ENCODE peak calls at places on chromosomes 4 and X, in six cellular contexts. One of them, this sample, is unnamed.

GRCh38 chr4:22356996-22357596 is 158.8 kb downstream of the ADGRA3 start:
- DNase-seq in transverse colon: no peak
- DNase-seq in breast epithelium: no peak
- DNase-seq in GM23338: peak; percentile 22
- DNase-seq in sigmoid colon: no peak
- DNase-seq in HL-60: peak; percentile 51
- DNase-seq in this sample: no peak

GRCh38 chrX:68703849-68704248 is 56.4 kb downstream of the STARD8 start:
- DNase-seq in transverse colon: no peak
- DNase-seq in breast epithelium: no peak
- DNase-seq in GM23338: no peak
- DNase-seq in sigmoid colon: no peak
- DNase-seq in HL-60: no peak
- DNase-seq in this sample: no peak

GRCh38 chr4:77220841-77221613 is 64.0 kb downstream of the CCNG2 start:
- DNase-seq in transverse colon: no peak
- DNase-seq in breast epithelium: no peak
- DNase-seq in GM23338: no peak
- DNase-seq in sigmoid colon: no peak
- DNase-seq in HL-60: no peak
- DNase-seq in this sample: peak; percentile 45

GRCh38 chr4:110854021-110854678 is 231.3 kb upstream of the PITX2 start:
- DNase-seq in transverse colon: peak; percentile 56
- DNase-seq in breast epithelium: peak; percentile 54
- DNase-seq in GM23338: no peak
- DNase-seq in sigmoid colon: no peak
- DNase-seq in HL-60: no peak
- DNase-seq in this sample: no peak

GRCh38 chr4:147693202-147693601 is 9.2 kb upstream of the PRMT9 start:
- DNase-seq in transverse colon: no peak
- DNase-seq in breast epithelium: no peak
- DNase-seq in GM23338: no peak
- DNase-seq in sigmoid colon: no peak
- DNase-seq in HL-60: no peak
- DNase-seq in this sample: no peak

GRCh38 chr4:48746608-48747374 is 33.3 kb downstream of the FRYL start:
- DNase-seq in transverse colon: no peak
- DNase-seq in breast epithelium: no peak
- DNase-seq in GM23338: no peak
- DNase-seq in sigmoid colon: no peak
- DNase-seq in HL-60: no peak
- DNase-seq in this sample: no peak

GRCh38 chr4:124694961-124695598 is 17.5 kb downstream of the ANKRD50 start:
- DNase-seq in transverse colon: no peak
- DNase-seq in breast epithelium: no peak
- DNase-seq in GM23338: no peak
- DNase-seq in sigmoid colon: no peak
- DNase-seq in HL-60: no peak
- DNase-seq in this sample: no peak

GRCh38 chr4:23369331-23369730 is 520.5 kb downstream of the PPARGC1A start:
- DNase-seq in transverse colon: no peak
- DNase-seq in breast epithelium: no peak
- DNase-seq in GM23338: peak; percentile 45
- DNase-seq in sigmoid colon: no peak
- DNase-seq in HL-60: no peak
- DNase-seq in this sample: no peak

GRCh38 chrX:74536142-74537010 is 78.0 kb downstream of the RLIM start:
- DNase-seq in transverse colon: peak; percentile 78
- DNase-seq in breast epithelium: peak; percentile 71
- DNase-seq in GM23338: peak; percentile 60
- DNase-seq in sigmoid colon: peak; percentile 96
- DNase-seq in HL-60: no peak
- DNase-seq in this sample: peak; percentile 82

GRCh38 chrX:13081385-13082285 is 37.2 kb upstream of the FAM9C start:
- DNase-seq in transverse colon: no peak
- DNase-seq in breast epithelium: no peak
- DNase-seq in GM23338: no peak
- DNase-seq in sigmoid colon: no peak
- DNase-seq in HL-60: peak; percentile 91
- DNase-seq in this sample: no peak

GRCh38 chr4:143355540-143356217 is 19.0 kb downstream of the GAB1 start:
- DNase-seq in transverse colon: no peak
- DNase-seq in breast epithelium: no peak
- DNase-seq in GM23338: peak; percentile 66
- DNase-seq in sigmoid colon: no peak
- DNase-seq in HL-60: no peak
- DNase-seq in this sample: no peak

GRCh38 chrX:41384041-41384705 is 50.2 kb downstream of the DDX3X start:
- DNase-seq in transverse colon: peak; percentile 79
- DNase-seq in breast epithelium: peak; percentile 42
- DNase-seq in GM23338: peak; percentile 15
- DNase-seq in sigmoid colon: peak; percentile 75
- DNase-seq in HL-60: peak; percentile 87
- DNase-seq in this sample: no peak

GRCh38 chr4:142824368-142824767 is 21.7 kb downstream of the INPP4B start:
- DNase-seq in transverse colon: no peak
- DNase-seq in breast epithelium: no peak
- DNase-seq in GM23338: no peak
- DNase-seq in sigmoid colon: no peak
- DNase-seq in HL-60: no peak
- DNase-seq in this sample: no peak

GRCh38 chr4:41154001-41154813 is 60.1 kb downstream of the APBB2 start:
- DNase-seq in transverse colon: no peak
- DNase-seq in breast epithelium: no peak
- DNase-seq in GM23338: no peak
- DNase-seq in sigmoid colon: no peak
- DNase-seq in HL-60: no peak
- DNase-seq in this sample: no peak

GRCh38 chrX:110924871-110925270 is 129.3 kb upstream of the CHRDL1 start:
- DNase-seq in transverse colon: no peak
- DNase-seq in breast epithelium: no peak
- DNase-seq in GM23338: no peak
- DNase-seq in sigmoid colon: no peak
- DNase-seq in HL-60: no peak
- DNase-seq in this sample: no peak

GRCh38 chr4:139208404-139208945 is 31.5 kb upstream of the ELF2 start:
- DNase-seq in transverse colon: no peak
- DNase-seq in breast epithelium: no peak
- DNase-seq in GM23338: no peak
- DNase-seq in sigmoid colon: peak; percentile 71
- DNase-seq in HL-60: peak; percentile 93
- DNase-seq in this sample: no peak

GRCh38 chrX:39205467-39205866 is 404.2 kb downstream of the MID1IP1 start:
- DNase-seq in transverse colon: no peak
- DNase-seq in breast epithelium: no peak
- DNase-seq in GM23338: no peak
- DNase-seq in sigmoid colon: no peak
- DNase-seq in HL-60: no peak
- DNase-seq in this sample: no peak

GRCh38 chrX:115948018-115948923 is 222.3 kb upstream of the AGTR2 start:
- DNase-seq in transverse colon: peak; percentile 34
- DNase-seq in breast epithelium: no peak
- DNase-seq in GM23338: peak; percentile 13
- DNase-seq in sigmoid colon: no peak
- DNase-seq in HL-60: peak; percentile 26
- DNase-seq in this sample: no peak

GRCh38 chrX:49166914-49167739 is 4.6 kb downstream of the MAGIX start:
- DNase-seq in transverse colon: peak; percentile 74
- DNase-seq in breast epithelium: peak; percentile 72
- DNase-seq in GM23338: peak; percentile 49
- DNase-seq in sigmoid colon: peak; percentile 95
- DNase-seq in HL-60: peak; percentile 93
- DNase-seq in this sample: peak; percentile 83

GRCh38 chrX:118974908-118975671 is 672 bp downstream of the LONRF3 start:
- DNase-seq in transverse colon: peak; percentile 58
- DNase-seq in breast epithelium: no peak
- DNase-seq in GM23338: peak; percentile 60
- DNase-seq in sigmoid colon: peak; percentile 79
- DNase-seq in HL-60: peak; percentile 47
- DNase-seq in this sample: peak; percentile 56

GRCh38 chr4:84596826-84597225 is 13.9 kb downstream of the CDS1 start:
- DNase-seq in transverse colon: no peak
- DNase-seq in breast epithelium: no peak
- DNase-seq in GM23338: peak; percentile 75
- DNase-seq in sigmoid colon: no peak
- DNase-seq in HL-60: no peak
- DNase-seq in this sample: peak; percentile 76

GRCh38 chrX:16392597-16392996 is 225.3 kb downstream of the MAGEB17 start:
- DNase-seq in transverse colon: no peak
- DNase-seq in breast epithelium: no peak
- DNase-seq in GM23338: no peak
- DNase-seq in sigmoid colon: no peak
- DNase-seq in HL-60: no peak
- DNase-seq in this sample: no peak

GRCh38 chr4:107600993-107601392 is 119.0 kb downstream of the PAPSS1 start:
- DNase-seq in transverse colon: no peak
- DNase-seq in breast epithelium: no peak
- DNase-seq in GM23338: no peak
- DNase-seq in sigmoid colon: no peak
- DNase-seq in HL-60: no peak
- DNase-seq in this sample: no peak

GRCh38 chr4:158121203-158121586 is 51.6 kb downstream of the GASK1B start:
- DNase-seq in transverse colon: no peak
- DNase-seq in breast epithelium: peak; percentile 19
- DNase-seq in GM23338: no peak
- DNase-seq in sigmoid colon: peak; percentile 79
- DNase-seq in HL-60: no peak
- DNase-seq in this sample: no peak

GRCh38 chr4:167021545-167022155 is 212.6 kb downstream of the SPOCK3 start:
- DNase-seq in transverse colon: peak; percentile 56
- DNase-seq in breast epithelium: peak; percentile 39
- DNase-seq in GM23338: peak; percentile 81
- DNase-seq in sigmoid colon: peak; percentile 66
- DNase-seq in HL-60: peak; percentile 43
- DNase-seq in this sample: no peak

DNA sequence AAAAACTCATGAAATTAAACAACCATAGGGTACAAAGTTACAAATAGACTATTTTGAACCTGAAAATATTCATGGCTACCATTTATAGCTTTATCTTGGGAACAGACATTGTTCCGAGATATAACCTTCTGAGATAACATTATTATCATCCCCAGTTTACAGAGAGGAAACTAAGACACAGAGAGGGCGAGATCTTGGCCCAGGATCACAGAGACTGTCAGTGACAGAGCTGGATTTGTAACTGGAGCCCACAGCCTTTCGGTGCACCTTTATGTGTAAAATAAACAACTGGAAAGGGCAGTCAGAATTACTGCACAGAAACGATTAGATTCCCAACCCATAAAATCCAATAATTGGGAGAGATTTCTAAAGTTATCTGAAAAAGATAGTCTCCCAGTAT is 28.4 kb downstream of the KLF3 start:
- DNase-seq in transverse colon: no peak
- DNase-seq in breast epithelium: no peak
- DNase-seq in GM23338: no peak
- DNase-seq in sigmoid colon: no peak
- DNase-seq in HL-60: no peak
- DNase-seq in this sample: no peak
- TF ChIP-seq POLR2AphosphoS5 in transverse colon: no peak
- TF ChIP-seq POLR2AphosphoS5 in breast epithelium: no peak
- TF ChIP-seq POLR2AphosphoS5 in GM23338: no peak
- TF ChIP-seq POLR2AphosphoS5 in sigmoid colon: no peak
- TF ChIP-seq POLR2AphosphoS5 in HL-60: no peak
- TF ChIP-seq POLR2AphosphoS5 in this sample: no peak

GRCh38 chr4:141002323-141002805 is 130.9 kb downstream of the RNF150 start:
- DNase-seq in transverse colon: no peak
- DNase-seq in breast epithelium: no peak
- DNase-seq in GM23338: no peak
- DNase-seq in sigmoid colon: peak; percentile 69
- DNase-seq in HL-60: no peak
- DNase-seq in this sample: no peak

GRCh38 chr4:141006236-141006802 is 127.0 kb downstream of the RNF150 start:
- DNase-seq in transverse colon: no peak
- DNase-seq in breast epithelium: no peak
- DNase-seq in GM23338: no peak
- DNase-seq in sigmoid colon: no peak
- DNase-seq in HL-60: no peak
- DNase-seq in this sample: no peak

GRCh38 chr4:141004844-141005243 is 128.4 kb downstream of the RNF150 start:
- DNase-seq in transverse colon: no peak
- DNase-seq in breast epithelium: no peak
- DNase-seq in GM23338: no peak
- DNase-seq in sigmoid colon: no peak
- DNase-seq in HL-60: no peak
- DNase-seq in this sample: no peak

GRCh38 chr4:141003193-141003592 is 130.1 kb downstream of the RNF150 start:
- DNase-seq in transverse colon: no peak
- DNase-seq in breast epithelium: no peak
- DNase-seq in GM23338: no peak
- DNase-seq in sigmoid colon: no peak
- DNase-seq in HL-60: no peak
- DNase-seq in this sample: no peak
- H3K27ac ChIP-seq in transverse colon: peak overlapping the region; percentile 61
- H3K27ac ChIP-seq in breast epithelium: no peak overlapping the region
- H3K27ac ChIP-seq in GM23338: no peak overlapping the region
- H3K27ac ChIP-seq in sigmoid colon: peak overlapping the region; percentile 68
- H3K27ac ChIP-seq in HL-60: no peak overlapping the region
- H3K27ac ChIP-seq in this sample: no peak overlapping the region

DNA sequence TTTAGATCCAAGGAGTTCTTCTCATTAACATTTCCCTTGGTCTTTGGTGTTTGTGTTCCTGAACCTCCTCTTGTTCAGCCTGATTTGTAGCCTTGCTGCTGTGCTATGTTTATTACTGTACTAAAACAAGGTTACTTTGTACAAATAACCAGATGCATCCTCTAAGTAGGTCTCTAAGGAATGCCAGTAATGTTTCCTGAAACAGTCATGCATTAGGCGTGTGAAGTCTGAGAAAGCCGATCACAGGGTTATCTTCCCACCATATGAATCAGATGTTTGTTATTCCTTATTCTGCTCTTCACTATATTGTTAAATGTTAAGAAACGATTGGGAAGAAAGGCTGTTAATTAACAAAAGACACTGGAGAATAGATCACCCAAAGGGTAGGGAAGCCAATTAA is 66.9 kb downstream of the GALNTL6 start:
- DNase-seq in transverse colon: no peak
- DNase-seq in breast epithelium: no peak
- DNase-seq in GM23338: no peak
- DNase-seq in sigmoid colon: no peak
- DNase-seq in HL-60: no peak
- DNase-seq in this sample: no peak
- TF ChIP-seq POLR2AphosphoS5 in transverse colon: no peak
- TF ChIP-seq POLR2AphosphoS5 in breast epithelium: no peak
- TF ChIP-seq POLR2AphosphoS5 in GM23338: no peak
- TF ChIP-seq POLR2AphosphoS5 in sigmoid colon: no peak
- TF ChIP-seq POLR2AphosphoS5 in HL-60: no peak
- TF ChIP-seq POLR2AphosphoS5 in this sample: no peak

DNA sequence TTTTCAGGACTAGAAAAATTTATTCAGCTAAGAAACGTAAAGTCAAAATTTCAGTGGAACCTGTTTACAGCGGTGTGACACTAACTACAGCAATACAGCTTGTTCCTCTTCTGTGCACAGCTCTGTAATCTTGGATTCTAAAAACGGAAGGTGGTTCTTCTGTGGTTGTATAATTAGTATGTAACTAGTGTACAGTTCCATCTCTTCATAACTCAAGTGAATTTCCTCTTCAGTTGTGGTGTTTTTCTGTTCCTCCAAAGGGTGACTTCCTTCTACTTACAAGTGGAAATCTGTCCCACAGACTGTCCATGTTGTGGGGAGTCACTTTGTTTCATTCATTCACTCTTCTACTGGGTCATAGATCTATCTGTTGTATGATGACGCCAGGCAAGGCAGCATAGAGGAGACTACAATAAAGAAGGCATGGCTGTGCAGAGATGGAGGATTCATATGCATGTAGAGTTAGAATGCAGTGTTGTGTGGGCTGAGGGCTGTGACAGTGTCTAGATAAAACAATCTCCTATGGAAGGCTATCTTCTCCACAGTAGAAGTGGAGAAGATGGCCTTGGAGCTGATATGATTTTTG is 5.4 kb downstream of the DAPP1 start:
- DNase-seq in transverse colon: no peak
- DNase-seq in breast epithelium: no peak
- DNase-seq in GM23338: no peak
- DNase-seq in sigmoid colon: no peak
- DNase-seq in HL-60: peak; percentile 70
- DNase-seq in this sample: no peak
- H3K27ac ChIP-seq in transverse colon: no peak overlapping the region
- H3K27ac ChIP-seq in breast epithelium: no peak overlapping the region
- H3K27ac ChIP-seq in GM23338: no peak overlapping the region
- H3K27ac ChIP-seq in sigmoid colon: no peak overlapping the region
- H3K27ac ChIP-seq in HL-60: peak overlapping the region; percentile 56
- H3K27ac ChIP-seq in this sample: peak overlapping the region; percentile 32

This sample was measured in upper lobe of left lung.